ENCODE peak calls at places on chromosomes 7 and 10, in six cellular contexts. L is A549, V is K562, G is endothelial cell of umbilical vein, C is GM12878, Q is HepG2. F is an unnamed sample.

GRCh38 chr10:133061296-133062038 is 26.3 kb upstream of the ADGRA1 start:
- DNase-seq in V (no peak), G (no peak), L (no peak), C (no peak), Q (no peak), F (no peak)

GRCh38 chr7:27361522-27361921 is 118.9 kb downstream of the EVX1 start:
- DNase-seq in C (no peak), V (peak; percentile 21), Q (no peak), G (no peak), L (no peak), F (no peak)

GRCh38 chr7:5472432-5473315 is 49.0 kb upstream of the TNRC18 start:
- DNase-seq in V (peak; percentile 74), L (no peak), C (no peak), Q (peak; percentile 49), G (no peak), F (peak; percentile 92)

GRCh38 chr10:20988357-20988983 is 91.4 kb upstream of the NEBL start:
- DNase-seq in C (no peak), G (no peak), V (no peak), Q (peak; percentile 20), L (no peak), F (no peak)

GRCh38 chr10:5447611-5448071 is 35.3 kb downstream of the NET1 start:
- DNase-seq in V (no peak), C (peak; percentile 67), L (no peak), Q (no peak), G (peak; percentile 67), F (peak; percentile 7)

GRCh38 chr7:80480566-80480965 is 31.3 kb downstream of the GNAT3 start:
- DNase-seq in L (no peak), Q (no peak), C (no peak), G (no peak), V (no peak), F (no peak)

GRCh38 chr7:135673360-135673706 is 11.0 kb downstream of the STMP1 start:
- DNase-seq in C (no peak), Q (no peak), L (no peak), V (no peak), G (peak; percentile 64), F (no peak)

GRCh38 chr7:128094111-128094570 is 62.9 kb upstream of the LRRC4 start:
- DNase-seq in Q (no peak), L (no peak), C (no peak), V (no peak), G (no peak), F (no peak)

GRCh38 chr10:61280303-61280702 is 172.9 kb downstream of the TMEM26 start:
- DNase-seq in C (no peak), G (peak; percentile 6), L (no peak), Q (no peak), V (no peak), F (peak; percentile 18)

DNA sequence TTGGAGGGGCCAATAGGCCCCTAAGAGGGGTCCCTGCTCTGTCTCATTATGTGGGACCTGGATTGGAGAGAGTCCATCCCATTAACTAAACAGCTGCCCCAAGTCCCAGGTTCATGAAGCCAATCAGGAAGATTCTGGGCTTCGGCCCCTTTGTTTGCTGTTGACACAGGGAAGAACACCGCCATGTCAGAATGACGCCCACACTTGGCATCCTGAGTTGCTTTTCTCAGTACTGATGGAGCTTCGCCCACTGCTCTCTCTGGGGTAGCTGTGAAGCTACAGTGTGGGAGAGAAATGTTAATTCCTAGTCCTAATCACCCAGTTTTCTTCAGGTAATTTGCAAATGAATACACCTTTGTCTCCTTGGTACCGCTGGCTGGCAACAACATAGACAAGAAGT is 264.7 kb downstream of the GLRX3 start:
- DNase-seq in L (no peak), G (no peak), Q (no peak), C (no peak), V (no peak), F (no peak)
- TF ChIP-seq MAX in L (no peak), G (no peak), Q (no peak), C (no peak), V (no peak), F (no peak)

GRCh38 chr7:148809856-148810255 is 74.2 kb downstream of the EZH2 start:
- DNase-seq in Q (no peak), L (no peak), V (no peak), C (no peak), G (no peak), F (no peak)
- TF ChIP-seq CTCF in Q (no peak), L (no peak), V (no peak), C (no peak), G (no peak), F (no peak)

GRCh38 chr7:102190777-102191176 is 95.9 kb upstream of the SH2B2 start:
- DNase-seq in C (no peak), L (no peak), V (no peak), Q (no peak), G (no peak), F (no peak)
- TF ChIP-seq MYC in C (no peak), L (no peak), V (no peak), Q (no peak), G (no peak), F (no peak)

DNA sequence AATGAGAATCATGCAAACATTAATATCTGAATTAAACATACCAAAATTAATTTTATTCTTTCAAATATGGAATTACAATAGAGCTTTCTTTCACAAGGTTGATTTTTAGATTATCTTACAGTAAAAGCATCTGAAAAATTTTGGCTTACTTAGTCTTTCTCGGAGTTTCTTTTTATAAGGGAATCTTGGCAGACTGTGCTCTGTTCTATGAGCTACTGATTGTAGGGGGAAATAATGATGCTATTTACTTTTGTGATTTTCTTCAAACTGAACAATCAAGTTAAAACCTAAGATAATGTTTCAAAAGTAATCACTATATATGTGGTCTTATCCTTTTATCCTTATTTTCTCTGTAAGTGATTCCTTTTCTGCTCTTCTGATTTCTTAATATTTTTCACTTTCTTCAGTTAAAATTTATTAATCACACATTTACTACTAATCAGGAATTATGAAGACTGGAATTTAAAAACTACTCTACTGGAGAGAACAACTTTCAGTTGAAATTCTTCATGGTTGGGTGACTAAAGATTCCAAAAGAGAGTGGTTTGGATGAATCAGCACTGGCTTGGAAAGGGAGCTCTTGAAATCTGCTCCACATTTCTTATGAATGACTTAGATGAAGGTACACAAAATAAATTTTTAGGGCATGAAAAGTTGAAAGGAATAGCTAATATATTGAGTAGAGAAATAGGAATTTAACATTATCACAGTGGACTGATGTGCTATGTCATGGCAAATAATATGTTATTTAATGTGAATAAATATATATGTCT is 103.9 kb downstream of the PPP1R9A start:
- DNase-seq in V (no peak), G (no peak), Q (no peak), L (peak; percentile 24), C (no peak), F (no peak)
- TF ChIP-seq MAX in V (no peak), G (no peak), Q (no peak), L (no peak), C (no peak), F (no peak)

F was measured in NB4.